ENCODE peak calls at places on chromosomes 16 and 17, in five cellular contexts. One of them, this sample, is unnamed.

GRCh38 chr17:57876866-57877237 is 27.0 kb upstream of the MRPS23 start:
- DNase-seq in stimulated activated CD8-positive, alpha-beta memory T cell treated with anti-CD3 and anti-CD28 coated beads, Interleukin-12 subunit alpha, Interleukin-12 subunit beta, amount 100 ng/mL, for 4 hours: no peak
- DNase-seq in nephron progenitor cell: no peak
- DNase-seq in GM20000: no peak
- DNase-seq in cardiac fibroblast: no peak
- DNase-seq in this sample: no peak

GRCh38 chr17:2203818-2204217 is 99.8 kb downstream of the SMG6 start:
- DNase-seq in cardiac fibroblast: no peak
- DNase-seq in stimulated activated CD8-positive, alpha-beta memory T cell treated with anti-CD3 and anti-CD28 coated beads, Interleukin-12 subunit alpha, Interleukin-12 subunit beta, amount 100 ng/mL, for 4 hours: no peak
- DNase-seq in GM20000: no peak
- DNase-seq in nephron progenitor cell: no peak
- DNase-seq in this sample: no peak

GRCh38 chr17:66373944-66374817 is 71.8 kb downstream of the PRKCA start:
- DNase-seq in GM20000: no peak
- DNase-seq in cardiac fibroblast: peak; percentile 41
- DNase-seq in stimulated activated CD8-positive, alpha-beta memory T cell treated with anti-CD3 and anti-CD28 coated beads, Interleukin-12 subunit alpha, Interleukin-12 subunit beta, amount 100 ng/mL, for 4 hours: peak; percentile 7
- DNase-seq in nephron progenitor cell: peak; percentile 14
- DNase-seq in this sample: no peak

GRCh38 chr17:63718981-63719380 is 19.1 kb upstream of the LIMD2 start:
- DNase-seq in stimulated activated CD8-positive, alpha-beta memory T cell treated with anti-CD3 and anti-CD28 coated beads, Interleukin-12 subunit alpha, Interleukin-12 subunit beta, amount 100 ng/mL, for 4 hours: no peak
- DNase-seq in cardiac fibroblast: no peak
- DNase-seq in nephron progenitor cell: no peak
- DNase-seq in GM20000: no peak
- DNase-seq in this sample: no peak

GRCh38 chr17:58390884-58391283 is 26.4 kb downstream of the RNF43 start:
- DNase-seq in nephron progenitor cell: no peak
- DNase-seq in GM20000: no peak
- DNase-seq in stimulated activated CD8-positive, alpha-beta memory T cell treated with anti-CD3 and anti-CD28 coated beads, Interleukin-12 subunit alpha, Interleukin-12 subunit beta, amount 100 ng/mL, for 4 hours: no peak
- DNase-seq in cardiac fibroblast: no peak
- DNase-seq in this sample: no peak

GRCh38 chr16:56915311-56916105 is 16.4 kb upstream of the HERPUD1 start:
- DNase-seq in nephron progenitor cell: no peak
- DNase-seq in GM20000: no peak
- DNase-seq in cardiac fibroblast: peak; percentile 52
- DNase-seq in stimulated activated CD8-positive, alpha-beta memory T cell treated with anti-CD3 and anti-CD28 coated beads, Interleukin-12 subunit alpha, Interleukin-12 subunit beta, amount 100 ng/mL, for 4 hours: no peak
- DNase-seq in this sample: no peak

GRCh38 chr16:89330177-89330856 is 112.8 kb downstream of the ZNF778 start:
- DNase-seq in nephron progenitor cell: no peak
- DNase-seq in GM20000: no peak
- DNase-seq in cardiac fibroblast: no peak
- DNase-seq in stimulated activated CD8-positive, alpha-beta memory T cell treated with anti-CD3 and anti-CD28 coated beads, Interleukin-12 subunit alpha, Interleukin-12 subunit beta, amount 100 ng/mL, for 4 hours: no peak
- DNase-seq in this sample: no peak

GRCh38 chr17:33038740-33039139 is 47.1 kb downstream of the SPACA3 start:
- DNase-seq in cardiac fibroblast: peak; percentile 33
- DNase-seq in nephron progenitor cell: peak; percentile 81
- DNase-seq in GM20000: no peak
- DNase-seq in stimulated activated CD8-positive, alpha-beta memory T cell treated with anti-CD3 and anti-CD28 coated beads, Interleukin-12 subunit alpha, Interleukin-12 subunit beta, amount 100 ng/mL, for 4 hours: no peak
- DNase-seq in this sample: peak; percentile 14

GRCh38 chr16:68901910-68902309 is 58.6 kb downstream of the TANGO6 start:
- DNase-seq in nephron progenitor cell: no peak
- DNase-seq in stimulated activated CD8-positive, alpha-beta memory T cell treated with anti-CD3 and anti-CD28 coated beads, Interleukin-12 subunit alpha, Interleukin-12 subunit beta, amount 100 ng/mL, for 4 hours: no peak
- DNase-seq in cardiac fibroblast: peak; percentile 70
- DNase-seq in GM20000: no peak
- DNase-seq in this sample: no peak

GRCh38 chr17:44842748-44843147 is 4.9 kb upstream of the HIGD1B start:
- DNase-seq in cardiac fibroblast: no peak
- DNase-seq in GM20000: no peak
- DNase-seq in stimulated activated CD8-positive, alpha-beta memory T cell treated with anti-CD3 and anti-CD28 coated beads, Interleukin-12 subunit alpha, Interleukin-12 subunit beta, amount 100 ng/mL, for 4 hours: no peak
- DNase-seq in nephron progenitor cell: no peak
- DNase-seq in this sample: no peak

GRCh38 chr17:68033636-68034451 is 1.7 kb upstream of the KPNA2 start:
- DNase-seq in stimulated activated CD8-positive, alpha-beta memory T cell treated with anti-CD3 and anti-CD28 coated beads, Interleukin-12 subunit alpha, Interleukin-12 subunit beta, amount 100 ng/mL, for 4 hours: no peak
- DNase-seq in nephron progenitor cell: no peak
- DNase-seq in GM20000: no peak
- DNase-seq in cardiac fibroblast: peak; percentile 74
- DNase-seq in this sample: no peak

This sample was measured in GM12865.